ENCODE peak calls at places on chromosomes 11 and 22, in ten cellular contexts. One of them, this sample, is unnamed.
A peak's percentile ranks its signal among the peaks of the same experiment; 100 is the strongest.

GRCh38 chr11:96147913-96148312 is 195.1 kb downstream of the MAML2 start:
- DNase-seq in A549: no peak
- DNase-seq in right lobe of liver: no peak
- DNase-seq in IMR-90: no peak
- DNase-seq in Peyer's patch: no peak
- DNase-seq in pancreas: no peak
- DNase-seq in heart right ventricle: no peak
- DNase-seq in suprapubic skin: no peak
- DNase-seq in fibroblast of lung: no peak
- DNase-seq in HepG2: no peak
- DNase-seq in this sample: no peak

GRCh38 chr11:111718436-111719325 is 47.5 kb downstream of the PPP2R1B start:
- DNase-seq in HepG2: peak; percentile 30
- DNase-seq in A549: no peak
- DNase-seq in right lobe of liver: no peak
- DNase-seq in pancreas: peak; percentile 56
- DNase-seq in fibroblast of lung: peak; percentile 91
- DNase-seq in Peyer's patch: no peak
- DNase-seq in suprapubic skin: no peak
- DNase-seq in IMR-90: peak; percentile 91
- DNase-seq in heart right ventricle: no peak
- DNase-seq in this sample: no peak

GRCh38 chr11:120031156-120031555 is 106.8 kb downstream of the TRIM29 start:
- DNase-seq in heart right ventricle: no peak
- DNase-seq in IMR-90: no peak
- DNase-seq in pancreas: no peak
- DNase-seq in right lobe of liver: no peak
- DNase-seq in fibroblast of lung: no peak
- DNase-seq in HepG2: no peak
- DNase-seq in suprapubic skin: no peak
- DNase-seq in A549: no peak
- DNase-seq in Peyer's patch: no peak
- DNase-seq in this sample: no peak

GRCh38 chr11:34599406-34599901 is 21.4 kb upstream of the EHF start:
- DNase-seq in suprapubic skin: no peak
- DNase-seq in right lobe of liver: no peak
- DNase-seq in Peyer's patch: no peak
- DNase-seq in heart right ventricle: no peak
- DNase-seq in fibroblast of lung: peak; percentile 92
- DNase-seq in pancreas: no peak
- DNase-seq in A549: peak; percentile 76
- DNase-seq in IMR-90: peak; percentile 79
- DNase-seq in HepG2: peak; percentile 79
- DNase-seq in this sample: no peak

GRCh38 chr11:11966826-11967668 is 41.4 kb downstream of the DKK3 start:
- DNase-seq in pancreas: peak; percentile 78
- DNase-seq in suprapubic skin: no peak
- DNase-seq in right lobe of liver: peak; percentile 67
- DNase-seq in HepG2: peak; percentile 54
- DNase-seq in A549: peak; percentile 90
- DNase-seq in IMR-90: peak; percentile 37
- DNase-seq in Peyer's patch: peak; percentile 73
- DNase-seq in heart right ventricle: peak; percentile 74
- DNase-seq in fibroblast of lung: no peak
- DNase-seq in this sample: peak; percentile 62

GRCh38 chr11:125072961-125073590 is 10.0 kb downstream of the SLC37A2 start:
- DNase-seq in suprapubic skin: no peak
- DNase-seq in heart right ventricle: no peak
- DNase-seq in HepG2: no peak
- DNase-seq in fibroblast of lung: no peak
- DNase-seq in Peyer's patch: peak; percentile 38
- DNase-seq in A549: no peak
- DNase-seq in pancreas: no peak
- DNase-seq in IMR-90: no peak
- DNase-seq in right lobe of liver: no peak
- DNase-seq in this sample: no peak

GRCh38 chr11:72069787-72070251 is 10.5 kb downstream of the NUMA1 start:
- DNase-seq in right lobe of liver: peak; percentile 85
- DNase-seq in Peyer's patch: peak; percentile 74
- DNase-seq in IMR-90: peak; percentile 84
- DNase-seq in pancreas: peak; percentile 82
- DNase-seq in fibroblast of lung: peak; percentile 90
- DNase-seq in HepG2: peak; percentile 33
- DNase-seq in A549: peak; percentile 59
- DNase-seq in suprapubic skin: peak; percentile 91
- DNase-seq in heart right ventricle: peak; percentile 80
- DNase-seq in this sample: peak; percentile 53

GRCh38 chr11:113532697-113533424 is 57.7 kb upstream of the DRD2 start:
- DNase-seq in Peyer's patch: peak; percentile 74
- DNase-seq in fibroblast of lung: peak; percentile 55
- DNase-seq in HepG2: peak; percentile 46
- DNase-seq in A549: peak; percentile 31
- DNase-seq in right lobe of liver: peak; percentile 76
- DNase-seq in pancreas: peak; percentile 73
- DNase-seq in IMR-90: peak; percentile 71
- DNase-seq in heart right ventricle: peak; percentile 75
- DNase-seq in suprapubic skin: no peak
- DNase-seq in this sample: peak; percentile 55

GRCh38 chr22:29003552-29003951 is 58.1 kb downstream of the C22orf31 start:
- DNase-seq in suprapubic skin: no peak
- DNase-seq in heart right ventricle: no peak
- DNase-seq in fibroblast of lung: no peak
- DNase-seq in HepG2: no peak
- DNase-seq in A549: no peak
- DNase-seq in pancreas: no peak
- DNase-seq in Peyer's patch: no peak
- DNase-seq in right lobe of liver: no peak
- DNase-seq in IMR-90: no peak
- DNase-seq in this sample: no peak

GRCh38 chr22:29006346-29006745 is 55.3 kb downstream of the C22orf31 start:
- DNase-seq in IMR-90: no peak
- DNase-seq in heart right ventricle: no peak
- DNase-seq in Peyer's patch: no peak
- DNase-seq in right lobe of liver: no peak
- DNase-seq in A549: no peak
- DNase-seq in pancreas: no peak
- DNase-seq in fibroblast of lung: no peak
- DNase-seq in suprapubic skin: no peak
- DNase-seq in HepG2: no peak
- DNase-seq in this sample: no peak

GRCh38 chr22:29004647-29005371 is 56.8 kb downstream of the C22orf31 start:
- DNase-seq in HepG2: peak; percentile 90
- DNase-seq in fibroblast of lung: peak; percentile 40
- DNase-seq in IMR-90: peak; percentile 15
- DNase-seq in pancreas: peak; percentile 59
- DNase-seq in A549: no peak
- DNase-seq in heart right ventricle: peak; percentile 20
- DNase-seq in suprapubic skin: no peak
- DNase-seq in right lobe of liver: peak; percentile 42
- DNase-seq in Peyer's patch: peak; percentile 66
- DNase-seq in this sample: peak; percentile 26

GRCh38 chr22:29002603-29003002 is 59.0 kb downstream of the C22orf31 start:
- DNase-seq in suprapubic skin: no peak
- DNase-seq in A549: no peak
- DNase-seq in pancreas: no peak
- DNase-seq in right lobe of liver: no peak
- DNase-seq in HepG2: no peak
- DNase-seq in IMR-90: no peak
- DNase-seq in Peyer's patch: no peak
- DNase-seq in heart right ventricle: peak; percentile 14
- DNase-seq in fibroblast of lung: no peak
- DNase-seq in this sample: no peak

GRCh38 chr22:29003975-29004646 is 57.5 kb downstream of the C22orf31 start:
- DNase-seq in pancreas: peak; percentile 44
- DNase-seq in heart right ventricle: no peak
- DNase-seq in IMR-90: no peak
- DNase-seq in HepG2: peak; percentile 43
- DNase-seq in suprapubic skin: no peak
- DNase-seq in fibroblast of lung: no peak
- DNase-seq in right lobe of liver: no peak
- DNase-seq in Peyer's patch: no peak
- DNase-seq in A549: no peak
- DNase-seq in this sample: no peak
- H3K27ac ChIP-seq in pancreas: peak overlapping the region; percentile 76
- H3K27ac ChIP-seq in heart right ventricle: no peak overlapping the region
- H3K27ac ChIP-seq in IMR-90: no peak overlapping the region
- H3K27ac ChIP-seq in HepG2: peak overlapping the region; percentile 89
- H3K27ac ChIP-seq in suprapubic skin: no peak overlapping the region
- H3K27ac ChIP-seq in fibroblast of lung: no peak overlapping the region
- H3K27ac ChIP-seq in right lobe of liver: no peak overlapping the region
- H3K27ac ChIP-seq in Peyer's patch: no peak overlapping the region
- H3K27ac ChIP-seq in A549: peak overlapping the region; percentile 48
- H3K27ac ChIP-seq in this sample: no peak overlapping the region

GRCh38 chr11:64230985-64231365 is 627 bp downstream of the DNAJC4 start:
- DNase-seq in A549: no peak
- DNase-seq in heart right ventricle: no peak
- DNase-seq in HepG2: no peak
- DNase-seq in Peyer's patch: no peak
- DNase-seq in IMR-90: no peak
- DNase-seq in right lobe of liver: no peak
- DNase-seq in suprapubic skin: no peak
- DNase-seq in fibroblast of lung: no peak
- DNase-seq in pancreas: no peak
- DNase-seq in this sample: no peak
- H3K27ac ChIP-seq in A549: peak overlapping the region; percentile 94
- H3K27ac ChIP-seq in heart right ventricle: peak overlapping the region; percentile 74
- H3K27ac ChIP-seq in HepG2: peak overlapping the region; percentile 75
- H3K27ac ChIP-seq in Peyer's patch: peak overlapping the region; percentile 90
- H3K27ac ChIP-seq in IMR-90: peak overlapping the region; percentile 51
- H3K27ac ChIP-seq in right lobe of liver: peak overlapping the region; percentile 74
- H3K27ac ChIP-seq in suprapubic skin: peak overlapping the region; percentile 90
- H3K27ac ChIP-seq in fibroblast of lung: no peak overlapping the region
- H3K27ac ChIP-seq in pancreas: peak overlapping the region; percentile 90
- H3K27ac ChIP-seq in this sample: peak overlapping the region; percentile 83

GRCh38 chr11:88404932-88405710 is 67.6 kb upstream of the CTSC start:
- DNase-seq in HepG2: no peak
- DNase-seq in A549: no peak
- DNase-seq in heart right ventricle: no peak
- DNase-seq in suprapubic skin: no peak
- DNase-seq in pancreas: no peak
- DNase-seq in Peyer's patch: no peak
- DNase-seq in right lobe of liver: no peak
- DNase-seq in fibroblast of lung: no peak
- DNase-seq in IMR-90: no peak
- DNase-seq in this sample: no peak
- H3K27ac ChIP-seq in HepG2: no peak overlapping the region
- H3K27ac ChIP-seq in A549: no peak overlapping the region
- H3K27ac ChIP-seq in heart right ventricle: no peak overlapping the region
- H3K27ac ChIP-seq in suprapubic skin: peak overlapping the region; percentile 57
- H3K27ac ChIP-seq in pancreas: no peak overlapping the region
- H3K27ac ChIP-seq in Peyer's patch: no peak overlapping the region
- H3K27ac ChIP-seq in right lobe of liver: no peak overlapping the region
- H3K27ac ChIP-seq in fibroblast of lung: no peak overlapping the region
- H3K27ac ChIP-seq in IMR-90: no peak overlapping the region
- H3K27ac ChIP-seq in this sample: no peak overlapping the region

GRCh38 chr11:126147268-126148111 is 64.0 kb downstream of the RPUSD4 start:
- DNase-seq in heart right ventricle: no peak
- DNase-seq in Peyer's patch: no peak
- DNase-seq in HepG2: peak; percentile 94
- DNase-seq in IMR-90: no peak
- DNase-seq in fibroblast of lung: no peak
- DNase-seq in suprapubic skin: no peak
- DNase-seq in pancreas: no peak
- DNase-seq in A549: no peak
- DNase-seq in right lobe of liver: no peak
- DNase-seq in this sample: no peak
- H3K27ac ChIP-seq in heart right ventricle: no peak overlapping the region
- H3K27ac ChIP-seq in Peyer's patch: no peak overlapping the region
- H3K27ac ChIP-seq in HepG2: peak overlapping the region; percentile 88
- H3K27ac ChIP-seq in IMR-90: no peak overlapping the region
- H3K27ac ChIP-seq in fibroblast of lung: no peak overlapping the region
- H3K27ac ChIP-seq in suprapubic skin: no peak overlapping the region
- H3K27ac ChIP-seq in pancreas: no peak overlapping the region
- H3K27ac ChIP-seq in A549: no peak overlapping the region
- H3K27ac ChIP-seq in right lobe of liver: peak overlapping the region; percentile 60
- H3K27ac ChIP-seq in this sample: no peak overlapping the region

GRCh38 chr22:22920104-22920654 is 32.6 kb downstream of the IGLL5 start:
- DNase-seq in pancreas: no peak
- DNase-seq in A549: no peak
- DNase-seq in HepG2: no peak
- DNase-seq in fibroblast of lung: no peak
- DNase-seq in suprapubic skin: no peak
- DNase-seq in heart right ventricle: no peak
- DNase-seq in right lobe of liver: no peak
- DNase-seq in Peyer's patch: no peak
- DNase-seq in IMR-90: no peak
- DNase-seq in this sample: no peak

GRCh38 chr22:22922954-22923319 is 35.3 kb downstream of the IGLL5 start:
- DNase-seq in IMR-90: no peak
- DNase-seq in right lobe of liver: no peak
- DNase-seq in fibroblast of lung: no peak
- DNase-seq in Peyer's patch: no peak
- DNase-seq in pancreas: no peak
- DNase-seq in heart right ventricle: no peak
- DNase-seq in HepG2: no peak
- DNase-seq in A549: no peak
- DNase-seq in suprapubic skin: no peak
- DNase-seq in this sample: no peak

GRCh38 chr22:22919041-22919440 is 31.4 kb downstream of the IGLL5 start:
- DNase-seq in pancreas: no peak
- DNase-seq in suprapubic skin: no peak
- DNase-seq in fibroblast of lung: no peak
- DNase-seq in Peyer's patch: no peak
- DNase-seq in right lobe of liver: no peak
- DNase-seq in heart right ventricle: no peak
- DNase-seq in IMR-90: no peak
- DNase-seq in HepG2: no peak
- DNase-seq in A549: no peak
- DNase-seq in this sample: no peak

GRCh38 chr22:22921575-22921974 is 34.0 kb downstream of the IGLL5 start:
- DNase-seq in right lobe of liver: no peak
- DNase-seq in Peyer's patch: no peak
- DNase-seq in fibroblast of lung: no peak
- DNase-seq in suprapubic skin: no peak
- DNase-seq in HepG2: no peak
- DNase-seq in heart right ventricle: no peak
- DNase-seq in pancreas: no peak
- DNase-seq in A549: no peak
- DNase-seq in IMR-90: no peak
- DNase-seq in this sample: no peak

GRCh38 chr22:22920910-22921550 is 33.4 kb downstream of the IGLL5 start:
- DNase-seq in IMR-90: no peak
- DNase-seq in pancreas: no peak
- DNase-seq in fibroblast of lung: no peak
- DNase-seq in HepG2: no peak
- DNase-seq in Peyer's patch: no peak
- DNase-seq in A549: no peak
- DNase-seq in right lobe of liver: no peak
- DNase-seq in heart right ventricle: no peak
- DNase-seq in suprapubic skin: no peak
- DNase-seq in this sample: no peak
- H3K27ac ChIP-seq in IMR-90: no peak overlapping the region
- H3K27ac ChIP-seq in pancreas: no peak overlapping the region
- H3K27ac ChIP-seq in fibroblast of lung: no peak overlapping the region
- H3K27ac ChIP-seq in HepG2: no peak overlapping the region
- H3K27ac ChIP-seq in Peyer's patch: no peak overlapping the region
- H3K27ac ChIP-seq in A549: no peak overlapping the region
- H3K27ac ChIP-seq in right lobe of liver: no peak overlapping the region
- H3K27ac ChIP-seq in heart right ventricle: no peak overlapping the region
- H3K27ac ChIP-seq in suprapubic skin: no peak overlapping the region
- H3K27ac ChIP-seq in this sample: no peak overlapping the region